ENCODE peak calls at places on chromosomes 1 and 21, in five cellular contexts. E, I, T, W and X are unnamed samples.

GRCh38 chr1:8230284-8230605 is 87.7 kb upstream of the SLC45A1 start:
- DNase-seq in E (no peak), I (no peak), T (no peak), W (no peak), X (no peak)

GRCh38 chr1:6041432-6042062 is 4.1 kb upstream of the KCNAB2 start:
- DNase-seq in E (no peak), I (no peak), T (peak; percentile 21), W (no peak), X (peak; percentile 30)

GRCh38 chr1:200154069-200154767 is 126.7 kb downstream of the NR5A2 start:
- DNase-seq in E (no peak), I (no peak), T (no peak), W (no peak), X (peak; percentile 18)

GRCh38 chr1:154157520-154158306 is 2.8 kb upstream of the NUP210L start:
- DNase-seq in E (no peak), I (no peak), T (peak; percentile 15), W (no peak), X (peak; percentile 81)

GRCh38 chr1:31672988-31673387 is 28.3 kb upstream of the PEF1 start:
- DNase-seq in E (no peak), I (peak; percentile 27), T (no peak), W (no peak), X (no peak)

GRCh38 chr1:54028306-54029251 is 10.6 kb upstream of the LDLRAD1 start:
- DNase-seq in E (no peak), I (no peak), T (no peak), W (no peak), X (peak; percentile 65)

GRCh38 chr1:228863776-228864175 is 128.5 kb downstream of the RHOU start:
- DNase-seq in E (no peak), I (no peak), T (no peak), W (no peak), X (no peak)

GRCh38 chr1:53590104-53590503 is 130.9 kb downstream of the DMRTB1 start:
- DNase-seq in E (no peak), I (no peak), T (no peak), W (no peak), X (no peak)

GRCh38 chr1:55368698-55369097 is 153.5 kb upstream of the USP24 start:
- DNase-seq in E (no peak), I (no peak), T (no peak), W (no peak), X (no peak)

GRCh38 chr1:163076981-163077761 is 8.0 kb downstream of the RGS4 start:
- DNase-seq in E (no peak), I (no peak), T (peak; percentile 40), W (no peak), X (peak; percentile 52)

GRCh38 chr1:91633438-91633837 is 132.8 kb downstream of the CDC7 start:
- DNase-seq in E (no peak), I (no peak), T (no peak), W (no peak), X (no peak)

GRCh38 chr1:7666249-7666648 is 104.8 kb upstream of the VAMP3 start:
- DNase-seq in E (no peak), I (no peak), T (no peak), W (no peak), X (no peak)

GRCh38 chr1:175514309-175515001 is 228.9 kb downstream of the TNR start:
- DNase-seq in E (no peak), I (peak; percentile 26), T (no peak), W (no peak), X (peak; percentile 44)

GRCh38 chr1:30413606-30414005 is 309.8 kb downstream of the MATN1 start:
- DNase-seq in E (no peak), I (no peak), T (no peak), W (no peak), X (no peak)

GRCh38 chr1:29581256-29581655 is 344.9 kb downstream of the PTPRU start:
- DNase-seq in E (no peak), I (no peak), T (no peak), W (no peak), X (no peak)

GRCh38 chr1:227789042-227789880 is 26.2 kb upstream of the PRSS38 start:
- DNase-seq in E (no peak), I (no peak), T (peak; percentile 51), W (peak; percentile 58), X (peak; percentile 20)

GRCh38 chr21:42002421-42002958 is 7.7 kb downstream of the ZBTB21 start:
- DNase-seq in E (peak; percentile 87), I (peak; percentile 32), T (peak; percentile 95), W (no peak), X (peak; percentile 85)

GRCh38 chr1:229064320-229064908 is 206.5 kb upstream of the RAB4A start:
- DNase-seq in E (no peak), I (no peak), T (no peak), W (no peak), X (no peak)

GRCh38 chr1:101971309-101971708 is 25.4 kb downstream of the OLFM3 start:
- DNase-seq in E (no peak), I (no peak), T (peak; percentile 2), W (no peak), X (peak; percentile 31)

GRCh38 chr1:210236386-210236839 is 3.8 kb downstream of the SERTAD4 start:
- DNase-seq in E (no peak), I (no peak), T (peak; percentile 68), W (no peak), X (no peak)

GRCh38 chr1:66275083-66275482 is 258.9 kb upstream of the SGIP1 start:
- DNase-seq in E (no peak), I (no peak), T (no peak), W (no peak), X (no peak)

GRCh38 chr1:165527251-165527650 is 16.5 kb upstream of the LRRC52 start:
- DNase-seq in E (no peak), I (no peak), T (no peak), W (no peak), X (no peak)

GRCh38 chr1:183278736-183279591 is 92.9 kb downstream of the LAMC2 start:
- DNase-seq in E (peak; percentile 80), I (no peak), T (peak; percentile 89), W (no peak), X (peak; percentile 79)

GRCh38 chr21:26881504-26882228 is 36.5 kb upstream of the ADAMTS1 start:
- DNase-seq in E (no peak), I (no peak), T (peak; percentile 57), W (no peak), X (peak; percentile 62)

GRCh38 chr1:81186271-81186670 is 614.5 kb upstream of the ADGRL2 start:
- DNase-seq in E (no peak), I (no peak), T (peak; percentile 5), W (no peak), X (no peak)

GRCh38 chr1:46274224-46275029 is 26.9 kb downstream of the RAD54L start:
- DNase-seq in E (no peak), I (no peak), T (no peak), W (no peak), X (peak; percentile 15)

GRCh38 chr1:43147625-43148319 is 24.3 kb downstream of the EBNA1BP2 start:
- DNase-seq in E (peak; percentile 22), I (peak; percentile 55), T (peak; percentile 40), W (no peak), X (peak; percentile 67)

GRCh38 chr1:15390667-15391066 is 19.0 kb upstream of the EFHD2 start:
- DNase-seq in E (no peak), I (no peak), T (no peak), W (no peak), X (no peak)
- TF ChIP-seq CTCF in E (no peak), I (no peak), T (no peak), W (no peak), X (no peak)

DNA sequence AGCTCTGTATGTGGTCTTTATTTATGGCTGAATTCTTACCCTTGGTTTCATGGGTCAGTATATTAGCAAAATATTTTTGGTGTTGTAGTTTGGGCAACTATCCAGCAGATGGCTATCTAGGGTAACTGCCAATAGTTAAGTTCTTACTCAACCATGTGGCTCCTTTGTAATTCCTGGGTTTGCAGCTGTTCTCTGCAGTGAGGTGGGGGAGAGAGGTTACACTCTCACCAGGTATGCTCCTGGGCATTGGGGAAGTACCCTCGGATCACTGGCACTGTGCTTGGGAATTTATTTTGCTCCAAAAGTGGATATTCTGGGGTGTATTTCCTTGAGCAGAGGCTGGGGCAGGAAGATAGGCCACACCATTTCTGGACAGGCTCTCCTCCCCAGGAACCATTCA is 436.7 kb upstream of the TMPRSS15 start:
- DNase-seq in E (no peak), I (no peak), T (no peak), W (no peak), X (peak; percentile 52)
- TF ChIP-seq CTCF in E (no peak), I (no peak), T (no peak), W (no peak), X (peak; percentile 54)

DNA sequence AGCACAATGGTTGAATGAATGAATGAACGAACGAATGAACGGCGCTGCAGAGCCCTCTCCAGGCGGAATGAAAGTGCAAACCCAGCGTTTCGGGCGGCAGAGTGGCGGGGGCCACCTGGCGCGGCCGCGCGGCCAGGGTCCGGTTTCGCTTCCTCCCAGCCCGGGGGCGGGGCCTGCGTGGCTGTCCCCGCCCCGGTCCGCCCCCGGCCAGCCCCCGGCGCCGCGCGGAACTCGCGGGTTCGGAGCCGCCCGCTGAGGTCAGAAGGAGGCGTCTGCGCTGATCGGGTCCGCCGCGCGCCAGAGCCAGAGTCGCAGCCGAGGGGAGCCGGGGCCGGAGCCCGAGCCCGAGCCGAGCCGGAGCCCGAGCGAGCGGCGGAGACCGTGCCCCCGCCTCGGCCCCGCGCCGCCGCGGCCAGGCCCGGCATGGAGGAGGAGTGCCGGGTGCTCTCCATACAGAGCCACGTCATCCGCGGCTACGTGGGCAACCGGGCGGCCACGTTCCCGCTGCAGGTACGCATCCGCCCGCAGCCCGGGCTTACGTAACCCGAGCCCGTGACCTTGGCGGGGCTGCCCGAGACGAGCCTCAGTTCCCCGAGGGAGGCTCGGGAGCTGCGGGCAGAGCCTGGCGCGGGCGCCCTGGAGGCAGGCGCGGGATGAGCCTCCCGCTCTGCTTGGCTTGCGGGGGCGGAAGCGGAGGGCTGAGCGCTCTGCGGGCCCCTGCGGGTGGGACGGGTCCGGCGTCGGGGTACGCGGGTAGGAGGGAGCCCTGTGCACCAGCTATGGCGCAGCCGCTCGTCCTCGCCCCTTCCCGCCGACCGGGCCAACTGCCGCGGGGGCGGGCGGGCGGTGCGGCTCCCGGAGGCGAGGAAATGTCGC is at the start of gene PDXK:
- DNase-seq in E (no peak), I (peak; percentile 88), T (peak; percentile 64), W (peak; percentile 83), X (peak; percentile 86)
- TF ChIP-seq CTCF in E (no peak), I (peak; percentile 16), T (no peak), W (peak; percentile 25), X (peak; percentile 12)

GRCh38 chr21:39727401-39728120 is 17.4 kb upstream of the IGSF5 start:
- DNase-seq in E (no peak), I (no peak), T (no peak), W (no peak), X (no peak)

GRCh38 chr21:39724944-39725343 is 20.0 kb upstream of the IGSF5 start:
- DNase-seq in E (no peak), I (no peak), T (no peak), W (no peak), X (no peak)

GRCh38 chr21:39728341-39728740 is 16.6 kb upstream of the IGSF5 start:
- DNase-seq in E (no peak), I (no peak), T (no peak), W (no peak), X (no peak)

GRCh38 chr21:39721885-39722284 is 23.1 kb upstream of the IGSF5 start:
- DNase-seq in E (no peak), I (no peak), T (no peak), W (no peak), X (no peak)

DNA sequence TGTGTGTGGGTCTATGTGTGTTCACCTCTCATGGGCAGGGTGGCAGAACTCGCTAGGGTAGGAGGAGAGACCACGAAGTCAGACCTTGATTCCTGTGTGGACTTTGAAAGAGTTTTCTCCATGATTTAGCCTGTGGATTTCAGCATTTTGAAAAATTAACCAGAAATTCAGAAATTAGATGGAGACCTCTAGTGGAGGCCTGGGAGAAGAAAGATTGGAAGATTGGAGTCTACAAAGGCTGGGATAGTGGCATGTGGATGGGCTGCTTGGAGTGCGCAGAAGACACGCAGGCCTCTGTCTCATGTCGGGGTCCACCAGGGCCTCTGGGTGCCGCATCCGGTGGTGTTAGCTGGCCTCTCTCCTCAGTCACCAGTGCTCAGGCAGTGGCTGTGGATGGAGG is 18.9 kb upstream of the IGSF5 start:
- DNase-seq in E (no peak), I (no peak), T (no peak), W (no peak), X (peak; percentile 5)
- TF ChIP-seq CTCF in E (peak; percentile 22), I (no peak), T (no peak), W (no peak), X (peak; percentile 47)